ENCODE peak calls at places on chromosomes 13 and 19, in seven cellular contexts. Z is A673; J is IMR-90; T is cardiac muscle cell; Y is CD8-positive, alpha-beta T cell; X is stomach; R is Caco-2. V is an unnamed sample. For H3K4me1 and H3K36me3, the result is how much of the 10 kb centered on the place peaks cover.

GRCh38 chr13:113086031-113086750 is 19.4 kb upstream of the F7 start:
- DNase-seq in J (peak), T (no peak), Y (no peak), Z (no peak), R (no peak), X (no peak), V (no peak)

GRCh38 chr13:99548448-99548847 is 47.2 kb downstream of the TM9SF2 start:
- DNase-seq in J (no peak), Z (no peak), Y (no peak), X (no peak), T (no peak), R (no peak), V (no peak)

GRCh38 chr13:110648848-110649421 is 33.6 kb downstream of the NAXD start:
- DNase-seq in T (no peak), Z (no peak), Y (no peak), J (no peak), R (no peak), X (no peak), V (no peak)

GRCh38 chr13:30872685-30873443 is 33.2 kb upstream of the MEDAG start:
- DNase-seq in R (no peak), Z (peak), X (no peak), J (peak), Y (no peak), T (no peak), V (peak)

GRCh38 chr13:21826214-21827015 is 155.5 kb downstream of the FGF9 start:
- DNase-seq in Y (no peak), T (no peak), R (no peak), Z (peak), J (no peak), X (no peak), V (no peak)

GRCh38 chr19:3463959-3464796 is 16.1 kb downstream of the SMIM24 start:
- DNase-seq in X (no peak), T (no peak), R (no peak), Y (no peak), J (no peak), Z (no peak), V (no peak)

GRCh38 chr13:30725331-30726085 is 9.8 kb upstream of the ALOX5AP start:
- DNase-seq in T (no peak), Z (no peak), R (no peak), X (no peak), Y (no peak), J (peak), V (no peak)

GRCh38 chr13:114200673-114201005 is 21.6 kb downstream of the CFAP97D2 start:
- DNase-seq in T (peak), J (peak), Z (no peak), Y (no peak), X (no peak), R (no peak), V (no peak)

DNA sequence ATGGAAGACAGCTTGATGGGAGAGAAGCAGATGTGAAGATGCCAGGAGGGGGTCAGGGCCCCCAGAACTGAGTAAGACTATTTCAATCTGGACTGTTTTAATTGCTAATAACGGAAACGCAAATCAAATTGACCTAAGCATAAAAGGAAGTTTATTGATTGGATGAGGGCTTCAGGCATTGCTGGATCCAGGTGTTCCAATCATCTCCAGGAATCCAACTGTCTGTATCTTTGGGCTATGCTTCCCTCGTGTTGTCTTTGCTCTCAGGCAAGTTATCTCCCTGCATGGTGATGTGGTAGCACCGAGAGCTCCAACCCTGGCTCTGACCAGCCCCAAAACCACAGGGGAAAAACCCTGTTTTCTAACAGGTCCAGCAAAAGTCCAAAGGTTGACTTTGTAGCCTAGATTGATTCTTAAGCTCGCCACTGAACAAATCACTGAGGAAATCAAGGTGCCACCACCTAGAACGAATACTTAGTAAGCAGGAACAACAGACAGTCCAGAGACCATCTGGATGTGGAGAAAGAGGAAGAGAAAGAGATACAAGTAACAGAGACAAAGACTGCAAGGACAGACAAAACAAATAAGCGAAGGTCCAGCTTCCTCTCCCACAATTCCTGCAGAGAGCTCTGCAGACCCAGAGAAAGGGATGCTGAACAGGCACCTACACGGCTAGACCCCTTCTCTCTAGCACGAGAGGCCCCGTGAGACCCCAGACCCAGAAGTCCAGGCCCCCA is 1.2 kb upstream of the C19orf81 start:
- DNase-seq in R (no peak), J (no peak), Z (no peak), T (no peak), Y (no peak), X (no peak), V (no peak)
- H3K4me1 ChIP-seq in R (under half), J (under half), Z (under half), T (under half), Y (under half), X (under half), V (under half)

GRCh38 chr19:44658069-44658727 is 13.1 kb upstream of the CEACAM19 start:
- DNase-seq in T (no peak), X (no peak), Y (no peak), J (no peak), Z (peak), R (no peak), V (no peak)

GRCh38 chr19:44660081-44660480 is 11.2 kb upstream of the CEACAM19 start:
- DNase-seq in T (no peak), R (no peak), Z (no peak), Y (no peak), X (no peak), J (no peak), V (no peak)

GRCh38 chr19:44653977-44654784 is 10.5 kb downstream of the PVR start:
- DNase-seq in J (peak), X (peak), T (peak), Y (peak), R (peak), Z (peak), V (peak)

GRCh38 chr19:44661205-44661604 is 10.1 kb upstream of the CEACAM19 start:
- DNase-seq in Y (no peak), T (no peak), Z (no peak), R (no peak), J (no peak), X (no peak), V (no peak)

DNA sequence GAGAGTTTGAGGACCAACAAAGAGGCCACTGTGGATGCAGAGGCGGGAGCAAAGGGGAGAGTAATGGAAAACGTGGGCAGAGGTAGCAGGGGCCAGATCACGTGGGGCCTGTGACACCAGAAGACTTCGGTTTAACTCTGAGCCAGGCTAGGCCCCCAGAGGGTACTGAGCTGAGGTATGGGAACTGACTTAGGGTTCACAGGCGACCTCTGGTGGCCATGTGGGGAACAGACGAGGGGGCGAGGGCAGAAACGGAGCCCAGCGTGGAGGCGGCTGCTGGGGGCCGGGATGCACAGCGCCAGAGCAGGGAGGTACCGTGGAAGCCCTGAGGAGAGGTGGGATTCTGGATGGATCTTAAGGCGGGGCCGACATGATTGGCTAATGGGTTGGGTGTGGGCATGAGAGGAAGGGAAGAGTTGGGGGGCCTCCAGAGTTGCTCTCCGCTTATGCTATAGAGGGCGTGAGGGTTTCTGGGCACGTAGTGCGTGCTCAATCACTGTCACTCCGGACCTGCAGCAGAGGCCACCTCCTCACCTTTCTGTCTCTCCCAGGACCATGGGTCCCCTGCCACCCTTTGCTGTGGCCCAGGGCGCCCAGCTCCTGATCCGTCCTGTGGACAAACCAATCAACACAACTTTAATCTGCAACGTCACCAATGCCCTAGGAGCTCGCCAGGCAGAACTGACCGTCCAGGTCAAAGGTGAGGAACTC is 13.7 kb downstream of the PVR start:
- DNase-seq in X (peak), T (peak), Z (peak), J (peak), R (peak), Y (peak), V (peak)
- H3K36me3 ChIP-seq in X (half or more), T (under half), Z (half or more), J (half or more), R (under half), Y (under half), V (half or more)

GRCh38 chr13:60583911-60584753 is 187.1 kb downstream of the TDRD3 start:
- DNase-seq in Y (no peak), J (peak), T (no peak), X (no peak), Z (peak), R (no peak), V (no peak)

GRCh38 chr13:60584976-60585375 is 188.0 kb downstream of the TDRD3 start:
- DNase-seq in Z (no peak), X (no peak), J (no peak), T (no peak), R (no peak), Y (no peak), V (no peak)

GRCh38 chr13:60577761-60578160 is 180.7 kb downstream of the TDRD3 start:
- DNase-seq in X (no peak), Y (no peak), T (no peak), J (no peak), R (no peak), Z (no peak), V (no peak)

GRCh38 chr13:60583196-60583908 is 186.3 kb downstream of the TDRD3 start:
- DNase-seq in Y (no peak), X (no peak), Z (peak), T (no peak), R (no peak), J (peak), V (peak)
- H3K4me3 ChIP-seq in Y (no peak), X (no peak), Z (no peak), T (no peak), R (no peak), J (no peak), V (no peak)

DNA sequence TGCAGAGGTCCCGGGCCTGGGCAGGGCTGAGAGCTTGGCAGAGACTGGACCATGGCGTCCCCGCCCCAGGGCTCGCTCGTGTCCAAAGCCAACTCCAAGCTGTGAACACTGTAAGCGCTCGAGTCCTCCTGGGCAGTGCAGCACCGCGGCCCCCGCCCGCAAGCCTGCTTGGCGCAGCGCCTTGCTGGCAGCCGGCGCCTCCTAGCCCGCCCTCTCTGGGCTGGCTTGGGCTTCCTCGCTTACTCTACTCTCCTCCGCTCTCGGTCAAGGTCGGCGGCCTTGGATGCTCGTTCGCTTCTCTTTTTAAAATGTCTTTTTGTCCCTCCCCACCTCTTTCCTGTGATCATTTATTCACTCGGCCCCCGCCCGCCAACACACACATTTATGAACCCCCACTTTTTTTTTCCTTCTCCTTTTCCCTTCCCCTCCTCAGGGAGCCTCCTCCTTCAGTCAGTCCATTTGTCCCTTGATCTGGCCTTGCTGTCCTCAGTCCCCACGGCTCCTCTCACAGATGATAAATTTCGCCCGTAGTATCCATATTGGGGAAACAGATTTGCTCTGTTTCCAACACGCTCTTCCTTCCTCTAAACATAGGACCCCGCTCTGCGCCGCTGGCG is 1.9 kb downstream of the GSX1 start:
- DNase-seq in X (no peak), T (no peak), Y (no peak), J (no peak), R (no peak), Z (no peak), V (no peak)
- H3K4me1 ChIP-seq in X (under half), T (under half), Y (under half), J (under half), R (under half), Z (under half), V (under half)

GRCh38 chr19:35166100-35167063 is 11.8 kb downstream of the FXYD5 start:
- DNase-seq in Y (no peak), J (no peak), R (no peak), X (no peak), T (no peak), Z (no peak), V (no peak)
- H3K36me3 ChIP-seq in Y (half or more), J (under half), R (under half), X (half or more), T (under half), Z (under half), V (half or more)

V was measured in HAP-1.